ENCODE peak calls at places on chromosomes 2 and 18, in seven cellular contexts. I, Z, X, T, V, Q and M are unnamed samples.

GRCh38 chr18:23933407-23933806 is 81.1 kb upstream of the TTC39C start:
- DNase-seq in T (no peak), Q (no peak), V (no peak), Z (no peak), X (no peak), I (no peak), M (no peak)

GRCh38 chr2:43273477-43273876 is 47.1 kb upstream of the ZFP36L2 start:
- DNase-seq in Z (peak; percentile 48), T (no peak), X (no peak), Q (peak; percentile 28), V (peak; percentile 40), I (no peak), M (no peak)

GRCh38 chr2:98669675-98670074 is 61.3 kb downstream of the MGAT4A start:
- DNase-seq in I (no peak), X (no peak), T (no peak), V (no peak), Z (peak; percentile 75), Q (no peak), M (no peak)

GRCh38 chr2:107362973-107363372 is 463.7 kb upstream of the RGPD4 start:
- DNase-seq in T (no peak), V (no peak), I (no peak), X (no peak), Q (no peak), Z (no peak), M (no peak)

GRCh38 chr2:241035142-241035817 is 36.9 kb downstream of the SNED1 start:
- DNase-seq in T (no peak), I (no peak), Q (no peak), X (peak; percentile 53), Z (no peak), V (peak; percentile 37), M (peak; percentile 41)

GRCh38 chr2:1681323-1682310 is 62.7 kb downstream of the PXDN start:
- DNase-seq in Q (no peak), I (no peak), V (no peak), Z (no peak), X (no peak), T (no peak), M (no peak)

GRCh38 chr2:96684883-96685282 is 42.3 kb downstream of the FER1L5 start:
- DNase-seq in I (no peak), V (no peak), Q (no peak), X (no peak), T (no peak), Z (no peak), M (no peak)

GRCh38 chr2:228545041-228545440 is 363.6 kb upstream of the SPHKAP start:
- DNase-seq in I (no peak), Z (peak; percentile 51), X (no peak), Q (no peak), T (no peak), V (no peak), M (no peak)

GRCh38 chr2:241860184-241861078 is 1.7 kb upstream of the PDCD1 start:
- DNase-seq in T (no peak), X (no peak), I (peak; percentile 70), Q (no peak), V (no peak), Z (no peak), M (peak; percentile 2)

GRCh38 chr2:180222642-180223041 is 215.5 kb upstream of the CWC22 start:
- DNase-seq in X (no peak), I (no peak), Q (no peak), T (no peak), Z (peak; percentile 33), V (no peak), M (no peak)

GRCh38 chr2:47488870-47489584 is 86.1 kb downstream of the MSH2 start:
- DNase-seq in X (no peak), I (no peak), T (no peak), Q (no peak), Z (peak; percentile 83), V (no peak), M (no peak)

GRCh38 chr2:64592994-64593655 is 60.6 kb downstream of the SERTAD2 start:
- DNase-seq in I (no peak), Z (no peak), V (no peak), T (no peak), X (no peak), Q (no peak), M (no peak)

GRCh38 chr2:10923007-10923372 is 11.3 kb downstream of the KCNF1 start:
- DNase-seq in I (no peak), Q (no peak), X (no peak), Z (no peak), V (no peak), T (no peak), M (no peak)

GRCh38 chr2:37414470-37414949 is 70.1 kb downstream of the QPCT start:
- DNase-seq in V (peak; percentile 70), T (no peak), Q (peak; percentile 67), X (no peak), I (no peak), Z (peak; percentile 38), M (no peak)

GRCh38 chr18:51251625-51252024 is 54.1 kb upstream of the MEX3C start:
- DNase-seq in I (no peak), V (peak; percentile 58), Q (no peak), Z (no peak), X (no peak), T (peak; percentile 24), M (no peak)

DNA sequence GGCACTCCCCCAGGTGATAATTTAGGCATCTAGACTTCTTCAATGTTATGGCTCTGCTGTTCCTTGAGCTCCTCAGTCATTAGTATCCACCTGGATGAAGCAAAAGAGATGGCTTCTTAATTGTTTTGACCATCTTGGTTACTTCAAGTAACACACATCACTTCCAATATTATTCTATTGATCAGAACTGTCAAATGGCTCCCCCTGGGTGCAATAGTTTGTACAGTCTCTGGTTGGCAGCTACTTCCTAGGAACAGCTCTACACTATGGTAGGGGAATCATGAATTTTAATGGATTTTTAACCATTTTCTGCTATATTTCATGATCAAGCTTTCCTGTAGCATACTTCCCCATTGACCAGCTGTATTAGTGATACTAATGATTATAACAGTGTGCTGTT is 157.0 kb downstream of the NYAP2 start:
- DNase-seq in X (no peak), V (no peak), Q (no peak), I (no peak), T (no peak), Z (no peak), M (no peak)
- TF ChIP-seq CTCF in X (no peak), V (no peak), Q (no peak), I (no peak), T (no peak), Z (peak; percentile 17), M (no peak)

DNA sequence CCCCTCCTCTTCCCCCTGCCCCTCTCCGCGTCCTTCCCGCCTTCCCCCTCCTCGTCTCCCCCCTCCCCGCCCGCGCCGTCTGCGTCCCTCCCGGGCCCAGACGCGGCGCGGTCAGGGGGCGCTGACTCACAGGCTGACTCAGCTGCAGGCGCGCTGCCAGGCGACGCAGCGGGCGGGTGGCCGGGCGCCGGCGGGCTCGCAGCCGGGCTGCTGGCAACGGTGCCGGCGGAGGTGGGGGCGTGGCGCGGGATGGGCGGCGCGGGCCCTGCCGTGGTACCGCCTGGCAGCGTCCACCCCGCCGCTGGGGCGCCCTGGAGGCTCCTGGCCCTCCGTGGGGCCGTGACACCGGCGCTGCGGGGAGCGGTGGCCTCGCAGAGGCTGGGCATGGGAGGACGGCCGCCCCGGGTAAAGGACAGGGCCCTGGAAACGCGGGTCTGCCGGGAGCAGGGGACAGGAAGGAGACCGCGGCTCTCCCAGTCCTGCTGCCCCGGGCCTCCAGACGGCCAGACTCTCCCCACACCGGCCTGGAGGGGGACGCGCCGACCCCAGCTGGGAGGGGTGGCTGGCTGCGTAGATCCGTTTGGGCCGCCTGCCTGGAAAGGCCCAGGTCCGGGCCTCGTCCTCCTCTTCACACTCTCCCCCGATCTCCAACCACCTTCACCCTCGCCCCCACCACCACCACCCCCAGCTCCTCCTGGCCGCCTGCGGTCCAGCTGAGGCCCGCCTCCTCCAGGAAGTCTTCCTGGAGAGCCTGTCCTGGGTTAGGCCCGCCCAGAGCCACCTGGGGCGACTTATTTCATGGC is 10.0 kb upstream of the PROC start:
- DNase-seq in X (peak; percentile 91), Q (peak; percentile 92), Z (peak; percentile 68), I (peak; percentile 100), T (peak; percentile 94), V (peak; percentile 83), M (peak; percentile 88)
- TF ChIP-seq CTCF in X (no peak), Q (no peak), Z (peak; percentile 1), I (no peak), T (no peak), V (no peak), M (no peak)

GRCh38 chr2:39486071-39486470 is 49.0 kb upstream of the MAP4K3 start:
- DNase-seq in Q (no peak), V (no peak), Z (no peak), X (no peak), T (no peak), I (no peak), M (no peak)

GRCh38 chr2:39487398-39488250 is 50.5 kb upstream of the MAP4K3 start:
- DNase-seq in Q (no peak), Z (no peak), V (no peak), T (no peak), X (no peak), I (no peak), M (no peak)

GRCh38 chr2:39484206-39484605 is 47.1 kb upstream of the MAP4K3 start:
- DNase-seq in T (no peak), Q (no peak), V (no peak), X (no peak), I (no peak), Z (no peak), M (no peak)

GRCh38 chr2:39483530-39483929 is 46.4 kb upstream of the MAP4K3 start:
- DNase-seq in Q (no peak), Z (no peak), I (no peak), X (no peak), V (no peak), T (no peak), M (no peak)

GRCh38 chr2:39484620-39485495 is 47.8 kb upstream of the MAP4K3 start:
- DNase-seq in I (no peak), Q (no peak), V (no peak), T (no peak), Z (no peak), X (no peak), M (no peak)
- TF ChIP-seq CTCF in I (no peak), Q (no peak), V (no peak), T (no peak), Z (no peak), X (no peak), M (no peak)

GRCh38 chr18:56299740-56300139 is 338.7 kb downstream of the TXNL1 start:
- DNase-seq in X (no peak), T (no peak), I (no peak), Q (no peak), V (no peak), Z (no peak), M (no peak)

GRCh38 chr18:56302161-56302560 is 336.2 kb downstream of the TXNL1 start:
- DNase-seq in Z (no peak), Q (no peak), I (no peak), V (no peak), X (no peak), T (no peak), M (no peak)

GRCh38 chr18:56296381-56296780 is 342.0 kb downstream of the TXNL1 start:
- DNase-seq in X (no peak), Q (no peak), V (no peak), I (no peak), Z (no peak), T (no peak), M (no peak)

GRCh38 chr18:56294484-56295183 is 343.8 kb downstream of the TXNL1 start:
- DNase-seq in X (no peak), T (no peak), Z (no peak), V (no peak), Q (no peak), I (no peak), M (no peak)

DNA sequence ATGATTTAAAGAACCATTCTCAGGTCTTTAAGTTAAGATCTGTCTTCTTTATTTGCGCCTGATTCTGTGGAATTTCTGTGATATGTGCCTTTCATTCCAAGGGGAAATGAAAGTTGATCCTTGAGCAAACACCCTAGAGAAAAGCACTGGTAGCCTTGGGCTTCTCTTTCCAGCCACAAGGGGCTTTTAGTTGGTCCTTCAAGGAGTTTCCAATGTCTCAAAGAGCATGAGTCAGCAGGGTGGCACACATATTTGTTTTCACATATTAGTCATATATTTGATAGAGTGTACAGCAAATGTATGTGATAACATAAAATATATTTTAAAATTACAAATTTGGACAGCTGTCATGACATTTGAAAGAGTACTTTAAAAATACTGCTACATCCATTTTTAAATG is 339.5 kb downstream of the TXNL1 start:
- DNase-seq in I (no peak), Q (no peak), Z (peak; percentile 70), X (no peak), V (no peak), T (no peak), M (no peak)
- TF ChIP-seq CTCF in I (no peak), Q (peak; percentile 32), Z (peak; percentile 73), X (no peak), V (no peak), T (no peak), M (no peak)